ENCODE peak calls at places on chromosomes 12 and 14, in five cellular contexts. One of them, this sample, is unnamed.

GRCh38 chr14:66974397-66975025 is 214.7 kb upstream of the GARIN2 start:
- DNase-seq in GM23338: no peak
- DNase-seq in stomach: no peak
- DNase-seq in NCI-H1105: no peak
- DNase-seq in CD4-positive, alpha-beta memory T cell: no peak
- DNase-seq in this sample: no peak

GRCh38 chr12:89185181-89185580 is 167.1 kb downstream of the DUSP6 start:
- DNase-seq in GM23338: no peak
- DNase-seq in stomach: no peak
- DNase-seq in NCI-H1105: no peak
- DNase-seq in CD4-positive, alpha-beta memory T cell: no peak
- DNase-seq in this sample: no peak

GRCh38 chr12:111437816-111438454 is 32.2 kb downstream of the SH2B3 start:
- DNase-seq in GM23338: no peak
- DNase-seq in stomach: no peak
- DNase-seq in NCI-H1105: no peak
- DNase-seq in CD4-positive, alpha-beta memory T cell: no peak
- DNase-seq in this sample: no peak

GRCh38 chr12:46908236-46908935 is 82.6 kb upstream of the SLC38A4 start:
- DNase-seq in GM23338: no peak
- DNase-seq in stomach: no peak
- DNase-seq in NCI-H1105: no peak
- DNase-seq in CD4-positive, alpha-beta memory T cell: no peak
- DNase-seq in this sample: no peak

GRCh38 chr12:48021485-48022179 is 17.4 kb upstream of the COL2A1 start:
- DNase-seq in GM23338: peak; percentile 94
- DNase-seq in stomach: peak; percentile 55
- DNase-seq in NCI-H1105: peak; percentile 89
- DNase-seq in CD4-positive, alpha-beta memory T cell: no peak
- DNase-seq in this sample: no peak

GRCh38 chr14:57845802-57846531 is 19.9 kb downstream of the SLC35F4 start:
- DNase-seq in GM23338: no peak
- DNase-seq in stomach: no peak
- DNase-seq in NCI-H1105: no peak
- DNase-seq in CD4-positive, alpha-beta memory T cell: no peak
- DNase-seq in this sample: no peak

GRCh38 chr12:26297386-26298070 is 102.2 kb downstream of the SSPN start:
- DNase-seq in GM23338: no peak
- DNase-seq in stomach: no peak
- DNase-seq in NCI-H1105: no peak
- DNase-seq in CD4-positive, alpha-beta memory T cell: no peak
- DNase-seq in this sample: no peak

GRCh38 chr14:104983231-104983721 is 2.3 kb upstream of the CLBA1 start:
- DNase-seq in GM23338: no peak
- DNase-seq in stomach: no peak
- DNase-seq in NCI-H1105: no peak
- DNase-seq in CD4-positive, alpha-beta memory T cell: no peak
- DNase-seq in this sample: no peak